ENCODE peak calls at places on chromosomes 3 and 15, in eight cellular contexts. M is prostate gland; Q is CD4-positive, alpha-beta T cell; X is fibroblast of lung; P is lower lobe of right lung; B is fibroblast of mammary gland; L is neural crest cell; N is omental fat pad. I is an unnamed sample.
A peak's percentile ranks its signal among the peaks of the same experiment; 100 is the strongest.

GRCh38 chr15:52143862-52144261 is 31.3 kb upstream of the BCL2L10 start:
- DNase-seq in M (no peak), Q (no peak), X (peak; percentile 93), P (no peak), B (peak; percentile 84), L (no peak), N (no peak), I (no peak)

GRCh38 chr3:43913036-43913435 is 222.3 kb downstream of the ABHD5 start:
- DNase-seq in M (no peak), Q (no peak), X (no peak), P (no peak), B (no peak), L (no peak), N (no peak), I (no peak)

GRCh38 chr3:161454615-161455014 is 42.0 kb upstream of the OTOL1 start:
- DNase-seq in M (no peak), Q (no peak), X (no peak), P (no peak), B (no peak), L (no peak), N (no peak), I (no peak)

GRCh38 chr3:126955004-126955790 is 27.7 kb upstream of the PLXNA1 start:
- DNase-seq in M (no peak), Q (no peak), X (no peak), P (no peak), B (no peak), L (no peak), N (no peak), I (no peak)

GRCh38 chr15:62428259-62428658 is 263.2 kb upstream of the C2CD4B start:
- DNase-seq in M (peak; percentile 16), Q (no peak), X (no peak), P (no peak), B (no peak), L (no peak), N (no peak), I (no peak)

GRCh38 chr3:192130534-192131132 is 596.7 kb downstream of the FGF12 start:
- DNase-seq in M (peak; percentile 34), Q (no peak), X (peak; percentile 52), P (no peak), B (peak; percentile 61), L (peak; percentile 42), N (no peak), I (no peak)

GRCh38 chr15:32824777-32825176 is 107.0 kb downstream of the GREM1 start:
- DNase-seq in M (no peak), Q (no peak), X (peak; percentile 97), P (no peak), B (peak; percentile 93), L (no peak), N (no peak), I (no peak)

GRCh38 chr3:44568561-44568960 is 13.6 kb downstream of the ZKSCAN7 start:
- DNase-seq in M (no peak), Q (no peak), X (peak; percentile 83), P (no peak), B (peak; percentile 31), L (no peak), N (no peak), I (no peak)

GRCh38 chr15:63030101-63030528 is 12.4 kb upstream of the TPM1 start:
- DNase-seq in M (no peak), Q (no peak), X (peak; percentile 62), P (peak; percentile 55), B (peak; percentile 60), L (no peak), N (no peak), I (no peak)

GRCh38 chr3:112149136-112149535 is 16.1 kb upstream of the GCSAM start:
- DNase-seq in M (no peak), Q (no peak), X (no peak), P (no peak), B (peak; percentile 10), L (no peak), N (no peak), I (no peak)

GRCh38 chr3:13019243-13019701 is 54.0 kb downstream of the IQSEC1 start:
- DNase-seq in M (no peak), Q (no peak), X (peak; percentile 90), P (peak; percentile 48), B (peak; percentile 78), L (peak; percentile 40), N (no peak), I (no peak)

GRCh38 chr15:92463352-92463751 is 69.7 kb downstream of the ST8SIA2 start:
- DNase-seq in M (no peak), Q (no peak), X (no peak), P (no peak), B (no peak), L (no peak), N (no peak), I (no peak)

GRCh38 chr3:129453732-129454131 is 13.7 kb downstream of the IFT122 start:
- DNase-seq in M (no peak), Q (no peak), X (peak; percentile 65), P (no peak), B (no peak), L (no peak), N (no peak), I (no peak)

GRCh38 chr15:60390931-60391501 is 6.8 kb downstream of the ANXA2 start:
- DNase-seq in M (no peak), Q (no peak), X (peak; percentile 94), P (no peak), B (peak; percentile 93), L (no peak), N (no peak), I (no peak)

GRCh38 chr15:41773729-41774061 is 589 bp upstream of the MAPKBP1 start:
- DNase-seq in M (no peak), Q (no peak), X (no peak), P (no peak), B (no peak), L (no peak), N (no peak), I (no peak)

GRCh38 chr3:100111728-100112127 is 2.6 kb downstream of the FILIP1L start:
- DNase-seq in M (no peak), Q (no peak), X (no peak), P (no peak), B (no peak), L (no peak), N (no peak), I (no peak)

GRCh38 chr3:16177962-16178627 is 3.6 kb downstream of the GALNT15 start:
- DNase-seq in M (peak; percentile 61), Q (peak; percentile 48), X (peak; percentile 90), P (peak; percentile 83), B (peak; percentile 92), L (peak; percentile 82), N (peak; percentile 60), I (peak; percentile 75)

GRCh38 chr3:77042892-77043291 is 3.0 kb downstream of the ROBO2 start:
- DNase-seq in M (no peak), Q (no peak), X (no peak), P (no peak), B (no peak), L (no peak), N (no peak), I (no peak)

GRCh38 chr3:64501298-64501906 is 186.4 kb downstream of the ADAMTS9 start:
- DNase-seq in M (peak; percentile 35), Q (no peak), X (peak; percentile 71), P (no peak), B (no peak), L (no peak), N (no peak), I (no peak)

GRCh38 chr3:133572158-133573053 is 1.1 kb upstream of the CDV3 start:
- DNase-seq in M (no peak), Q (no peak), X (peak; percentile 41), P (no peak), B (peak; percentile 66), L (no peak), N (no peak), I (no peak)

GRCh38 chr15:70316059-70316600 is 218.4 kb upstream of the TLE3 start:
- DNase-seq in M (no peak), Q (no peak), X (peak; percentile 66), P (no peak), B (peak; percentile 60), L (no peak), N (no peak), I (no peak)

DNA sequence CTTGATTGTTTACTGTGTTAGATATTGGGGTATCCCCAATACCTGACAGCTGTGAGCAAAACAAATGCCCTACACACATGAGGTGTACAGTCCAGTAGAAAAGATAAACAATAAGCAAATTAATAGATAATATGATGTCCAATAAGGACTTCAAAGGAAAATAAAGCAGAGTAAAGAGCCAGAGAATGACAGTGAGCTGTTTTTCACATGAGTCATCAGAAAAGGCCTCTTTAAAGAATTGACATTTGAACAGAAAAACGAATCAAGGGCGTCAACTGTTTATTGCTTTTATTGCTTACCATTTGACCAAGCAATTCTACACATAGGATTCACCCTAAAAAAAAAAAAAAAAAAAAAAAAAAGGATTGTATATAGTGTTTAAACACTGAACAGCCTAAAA is 96.6 kb upstream of the FLNB start:
- DNase-seq in M (no peak), Q (no peak), X (peak; percentile 45), P (no peak), B (peak; percentile 52), L (no peak), N (no peak), I (no peak)
- TF ChIP-seq CTCF in M (no peak), Q (no peak), X (no peak), P (no peak), B (no peak), L (no peak), N (no peak), I (no peak)

GRCh38 chr3:52197842-52198625 is at the start of gene ALAS1:
- DNase-seq in M (peak; percentile 86), Q (peak; percentile 92), X (peak; percentile 72), P (peak; percentile 96), B (peak; percentile 79), L (peak; percentile 97), N (peak; percentile 80), I (peak; percentile 95)
- TF ChIP-seq CTCF in M (no peak), Q (no peak), X (no peak), P (peak; percentile 18), B (no peak), L (peak; percentile 52), N (no peak), I (peak; percentile 42)

GRCh38 chr15:75578948-75579908 is at the start of gene PTPN9:
- DNase-seq in M (peak; percentile 71), Q (peak; percentile 61), X (peak; percentile 81), P (peak; percentile 85), B (peak; percentile 63), L (peak; percentile 78), N (peak; percentile 36), I (peak; percentile 77)
- TF ChIP-seq CTCF in M (peak; percentile 22), Q (peak; percentile 66), X (peak; percentile 33), P (peak; percentile 58), B (peak; percentile 20), L (peak; percentile 61), N (no peak), I (peak; percentile 53)

GRCh38 chr3:159765860-159766294 is 222.8 kb upstream of the IL12A start:
- DNase-seq in M (no peak), Q (no peak), X (no peak), P (no peak), B (no peak), L (no peak), N (no peak), I (no peak)

GRCh38 chr3:159765025-159765859 is 223.4 kb upstream of the IL12A start:
- DNase-seq in M (peak; percentile 73), Q (no peak), X (peak; percentile 99), P (peak; percentile 61), B (peak; percentile 98), L (peak; percentile 29), N (peak; percentile 63), I (peak; percentile 15)

GRCh38 chr3:159763466-159764210 is 225.0 kb upstream of the IL12A start:
- DNase-seq in M (peak; percentile 69), Q (no peak), X (peak; percentile 89), P (peak; percentile 79), B (peak; percentile 82), L (peak; percentile 64), N (peak; percentile 55), I (peak; percentile 58)

GRCh38 chr3:159764211-159765024 is 224.2 kb upstream of the IL12A start:
- DNase-seq in M (no peak), Q (no peak), X (peak; percentile 77), P (peak; percentile 69), B (peak; percentile 79), L (peak; percentile 44), N (no peak), I (peak; percentile 26)

GRCh38 chr3:159766563-159767185 is 222.0 kb upstream of the IL12A start:
- DNase-seq in M (no peak), Q (no peak), X (peak; percentile 54), P (no peak), B (peak; percentile 52), L (no peak), N (no peak), I (no peak)
- TF ChIP-seq CTCF in M (no peak), Q (no peak), X (peak; percentile 58), P (peak; percentile 41), B (peak; percentile 59), L (peak; percentile 56), N (no peak), I (peak; percentile 55)

I was measured in progenitor cell of endocrine pancreas.